ENCODE peak calls at places on chromosomes 4 and X, in seven cellular contexts. V is stimulated activated CD4-positive, alpha-beta T cell treated with anti-CD3 and anti-CD28 coated beads, Interleukin-4, amount 100 ng/mL, for 48 hours; O is CD8-positive, alpha-beta memory T cell; Q is kidney epithelial cell; A is posterior cingulate gyrus; T is H9; K is C1 segment of cervical spinal cord. E is an unnamed sample.

GRCh38 chrX:124085063-124085462 is 123.6 kb downstream of the STAG2 start:
- DNase-seq in V (no peak), O (no peak), Q (no peak), A (no peak), T (no peak), K (no peak), E (no peak)

GRCh38 chr4:74109894-74110605 is 11.1 kb upstream of the CXCL2 start:
- DNase-seq in V (no peak), O (no peak), Q (peak), A (no peak), T (no peak), K (no peak), E (no peak)

GRCh38 chr4:13348216-13348615 is 135.9 kb downstream of the RAB28 start:
- DNase-seq in V (no peak), O (no peak), Q (no peak), A (no peak), T (no peak), K (no peak), E (no peak)

GRCh38 chrX:1351981-1352714 is 15.6 kb downstream of the IL3RA start:
- DNase-seq in V (no peak), O (no peak), Q (no peak), A (no peak), T (no peak), K (no peak), E (no peak)

GRCh38 chr4:187184513-187184912 is 460.9 kb upstream of the FAT1 start:
- DNase-seq in V (no peak), O (no peak), Q (peak), A (no peak), T (no peak), K (no peak), E (no peak)

GRCh38 chr4:38332699-38333098 is 331.3 kb upstream of the KLF3 start:
- DNase-seq in V (no peak), O (no peak), Q (no peak), A (no peak), T (no peak), K (no peak), E (no peak)

GRCh38 chr4:166174717-166175510 is 301.9 kb downstream of the TLL1 start:
- DNase-seq in V (no peak), O (no peak), Q (no peak), A (no peak), T (no peak), K (no peak), E (no peak)

GRCh38 chrX:154047266-154047665 is 27.6 kb upstream of the IRAK1 start:
- DNase-seq in V (no peak), O (no peak), Q (no peak), A (no peak), T (no peak), K (no peak), E (no peak)

GRCh38 chrX:24494544-24495113 is 29.5 kb downstream of the PDK3 start:
- DNase-seq in V (no peak), O (no peak), Q (peak), A (no peak), T (no peak), K (no peak), E (no peak)

GRCh38 chrX:115535844-115536243 is 25.1 kb upstream of the PLS3 start:
- DNase-seq in V (no peak), O (no peak), Q (no peak), A (no peak), T (no peak), K (no peak), E (no peak)

GRCh38 chrX:132004728-132005127 is 18.4 kb upstream of the STK26 start:
- DNase-seq in V (no peak), O (no peak), Q (no peak), A (no peak), T (no peak), K (no peak), E (no peak)

GRCh38 chrX:111467896-111468295 is 43.5 kb upstream of the SERTM2 start:
- DNase-seq in V (no peak), O (no peak), Q (no peak), A (peak), T (no peak), K (no peak), E (no peak)

GRCh38 chr4:107826427-107826980 is 1.8 kb downstream of the SGMS2 start:
- DNase-seq in V (no peak), O (no peak), Q (peak), A (no peak), T (no peak), K (no peak), E (no peak)